ENCODE peak calls at places on chromosomes 11 and 22, in seven cellular contexts. N is HCT116, W is H1, S is K562, R is Panc1, T is HepG2, I is GM12878. Z is an unnamed sample.

GRCh38 chr11:114438303-114438702 is 964 bp upstream of the REXO2 start:
- DNase-seq in N (no peak), W (no peak), S (no peak), R (no peak), T (no peak), I (no peak), Z (no peak)

GRCh38 chr11:114559425-114560310 is at the start of gene NXPE1:
- DNase-seq in N (no peak), W (no peak), S (no peak), R (no peak), T (no peak), I (no peak), Z (no peak)

GRCh38 chr11:124633355-124633754 is 10.7 kb downstream of the TBRG1 start:
- DNase-seq in N (no peak), W (no peak), S (peak), R (no peak), T (no peak), I (no peak), Z (peak)

GRCh38 chr11:45881708-45882368 is 3.6 kb upstream of the MAPK8IP1 start:
- DNase-seq in N (no peak), W (no peak), S (no peak), R (no peak), T (no peak), I (no peak), Z (peak)

GRCh38 chr22:50268655-50269113 is 1.5 kb downstream of the MAPK11 start:
- DNase-seq in N (no peak), W (no peak), S (no peak), R (no peak), T (no peak), I (no peak), Z (no peak)

GRCh38 chr11:111391328-111392124 is 12.5 kb upstream of the POU2AF1 start:
- DNase-seq in N (no peak), W (no peak), S (no peak), R (no peak), T (no peak), I (no peak), Z (no peak)

GRCh38 chr11:65053826-65054503 is 4.4 kb downstream of the NAALADL1 start:
- DNase-seq in N (no peak), W (no peak), S (no peak), R (no peak), T (no peak), I (no peak), Z (no peak)

GRCh38 chr11:35142481-35143207 is 3.7 kb downstream of the CD44 start:
- DNase-seq in N (no peak), W (no peak), S (peak), R (no peak), T (peak), I (no peak), Z (no peak)

GRCh38 chr11:124179311-124179710 is 3.8 kb upstream of the OR10D3 start:
- DNase-seq in N (no peak), W (no peak), S (no peak), R (no peak), T (no peak), I (no peak), Z (no peak)

GRCh38 chr11:131749100-131749499 is 378.7 kb downstream of the NTM start:
- DNase-seq in N (no peak), W (no peak), S (no peak), R (no peak), T (no peak), I (no peak), Z (no peak)

GRCh38 chr22:36383110-36383581 is 4.6 kb downstream of the MYH9 start:
- DNase-seq in N (no peak), W (no peak), S (no peak), R (no peak), T (no peak), I (peak), Z (no peak)

GRCh38 chr11:69212121-69213110 is 56.7 kb downstream of the SMIM38 start:
- DNase-seq in N (no peak), W (no peak), S (no peak), R (no peak), T (no peak), I (no peak), Z (peak)

GRCh38 chr11:93939084-93939780 is 81.9 kb upstream of the HEPHL1 start:
- DNase-seq in N (no peak), W (no peak), S (no peak), R (no peak), T (no peak), I (no peak), Z (no peak)

GRCh38 chr11:94128171-94128745 is 383 bp upstream of the PANX1 start:
- DNase-seq in N (no peak), W (peak), S (no peak), R (no peak), T (no peak), I (no peak), Z (peak)

GRCh38 chr11:12121504-12121903 is 11.1 kb downstream of the MICAL2 start:
- DNase-seq in N (no peak), W (no peak), S (no peak), R (no peak), T (no peak), I (no peak), Z (no peak)

DNA sequence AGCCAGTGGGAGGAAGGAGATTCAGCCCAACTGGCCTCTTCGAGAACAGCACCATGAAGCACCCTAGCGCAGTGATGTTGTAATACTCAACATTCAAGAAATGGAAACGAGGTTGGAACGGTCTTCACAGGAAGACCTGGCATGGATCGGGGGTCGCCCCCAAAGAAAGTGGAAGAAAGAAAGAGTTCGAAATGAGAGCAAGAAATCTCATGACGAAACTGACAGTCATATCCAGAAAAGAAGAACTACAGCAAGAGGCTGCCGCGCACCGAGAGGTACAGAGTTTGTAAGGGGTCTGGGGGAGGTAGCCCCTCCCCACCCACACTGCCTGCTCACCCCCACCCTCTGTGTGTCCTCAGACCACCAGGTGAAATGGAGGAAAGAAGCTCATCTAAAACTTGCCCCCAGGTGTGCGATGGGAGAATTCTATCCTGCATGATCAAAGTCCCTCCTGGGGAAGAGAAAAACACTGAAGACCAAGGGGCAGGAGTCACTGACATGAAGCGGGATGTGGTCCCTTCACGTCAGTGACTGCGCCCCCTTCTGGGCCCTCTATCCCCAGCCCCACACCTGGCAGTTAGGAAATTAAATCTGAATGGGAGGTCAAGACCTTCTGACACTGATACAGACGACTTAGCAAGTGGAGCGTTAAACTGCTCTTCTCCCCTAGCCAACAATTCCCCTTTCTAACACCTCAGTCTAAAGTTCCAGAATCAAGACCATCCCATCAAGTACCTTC is 52.9 kb upstream of the SPATA19 start:
- DNase-seq in N (no peak), W (peak), S (no peak), R (no peak), T (no peak), I (no peak), Z (no peak)
- TF ChIP-seq SIN3A in N (no peak), W (no peak), S (no peak), R (no peak), T (no peak), I (no peak), Z (no peak)

DNA sequence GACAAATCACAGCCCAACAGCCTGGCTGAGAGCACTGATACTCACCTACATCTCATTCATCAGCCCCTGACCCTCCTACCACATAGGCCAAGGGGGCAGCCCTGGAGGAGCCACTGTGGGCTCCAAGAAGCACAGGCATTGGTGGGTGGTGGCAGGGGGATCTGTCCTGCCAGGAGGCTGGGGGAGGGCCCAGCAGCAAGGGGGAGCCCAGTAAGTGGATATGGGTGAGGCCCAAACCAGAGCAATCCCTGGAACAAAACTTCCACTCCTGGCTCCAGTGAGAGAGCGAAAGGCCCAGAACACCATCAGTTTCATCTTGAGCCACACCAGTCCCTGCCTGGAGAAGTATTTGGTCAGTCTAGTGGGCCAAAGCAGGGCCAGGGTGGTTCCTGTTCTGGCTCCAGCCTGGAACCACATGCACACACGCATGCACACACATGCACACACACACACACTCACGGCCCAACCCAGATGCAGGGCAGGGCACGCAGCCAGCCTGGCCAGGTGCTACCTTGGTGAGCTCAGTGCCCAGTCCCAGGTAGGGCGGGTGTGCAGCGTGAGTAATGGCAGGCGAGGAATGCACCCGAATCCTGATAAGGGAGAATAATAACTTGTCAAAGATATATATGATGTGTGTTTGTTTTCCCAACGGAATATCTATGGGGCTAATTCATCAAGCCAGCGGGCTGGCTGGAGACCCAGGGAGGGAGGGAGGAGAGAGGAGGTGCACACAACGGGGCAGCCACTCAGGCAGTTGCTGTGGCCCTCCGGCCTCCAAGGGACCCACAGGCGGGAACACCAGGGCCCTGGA is 79.4 kb downstream of the BUD13 start:
- DNase-seq in N (no peak), W (peak), S (no peak), R (no peak), T (no peak), I (no peak), Z (peak)
- TF ChIP-seq SIN3A in N (no peak), W (no peak), S (no peak), R (no peak), T (no peak), I (no peak), Z (no peak)

GRCh38 chr11:121466063-121466794 is 13.5 kb upstream of the SORL1-AS1 start:
- DNase-seq in N (peak), W (peak), S (peak), R (peak), T (peak), I (no peak), Z (peak)
- TF ChIP-seq SIN3A in N (peak), W (peak), S (no peak), R (peak), T (no peak), I (no peak), Z (peak)

GRCh38 chr11:9017773-9018172 is 14.0 kb upstream of the NRIP3 start:
- DNase-seq in N (no peak), W (no peak), S (no peak), R (no peak), T (no peak), I (no peak), Z (no peak)

GRCh38 chr11:9025101-9025850 is 21.5 kb upstream of the NRIP3 start:
- DNase-seq in N (no peak), W (no peak), S (no peak), R (no peak), T (no peak), I (no peak), Z (no peak)

GRCh38 chr11:9016916-9017642 is 13.3 kb upstream of the NRIP3 start:
- DNase-seq in N (no peak), W (no peak), S (no peak), R (no peak), T (no peak), I (no peak), Z (no peak)

GRCh38 chr11:9019861-9020260 is 16.1 kb upstream of the NRIP3 start:
- DNase-seq in N (no peak), W (no peak), S (no peak), R (no peak), T (no peak), I (no peak), Z (no peak)

GRCh38 chr11:9020881-9021280 is 17.1 kb upstream of the NRIP3 start:
- DNase-seq in N (no peak), W (no peak), S (no peak), R (no peak), T (no peak), I (no peak), Z (no peak)
- TF ChIP-seq SIN3A in N (no peak), W (no peak), S (no peak), R (no peak), T (no peak), I (no peak), Z (no peak)

GRCh38 chr11:70252844-70253243 is 17.6 kb upstream of the PPFIA1 start:
- DNase-seq in N (no peak), W (no peak), S (no peak), R (no peak), T (no peak), I (peak), Z (no peak)

GRCh38 chr11:70255717-70256116 is 14.8 kb upstream of the PPFIA1 start:
- DNase-seq in N (no peak), W (no peak), S (no peak), R (no peak), T (no peak), I (no peak), Z (no peak)

GRCh38 chr11:70250876-70251275 is 19.6 kb upstream of the PPFIA1 start:
- DNase-seq in N (no peak), W (no peak), S (no peak), R (no peak), T (no peak), I (no peak), Z (no peak)

GRCh38 chr11:70247710-70248072 is 22.8 kb upstream of the PPFIA1 start:
- DNase-seq in N (no peak), W (no peak), S (no peak), R (no peak), T (no peak), I (no peak), Z (no peak)

GRCh38 chr11:70251583-70252285 is 18.8 kb upstream of the PPFIA1 start:
- DNase-seq in N (no peak), W (no peak), S (no peak), R (no peak), T (no peak), I (no peak), Z (no peak)
- TF ChIP-seq SIN3A in N (no peak), W (no peak), S (no peak), R (no peak), T (no peak), I (no peak), Z (no peak)

GRCh38 chr11:127804775-127805446 is 782.4 kb downstream of the ETS1 start:
- DNase-seq in N (no peak), W (no peak), S (no peak), R (no peak), T (no peak), I (no peak), Z (no peak)
- TF ChIP-seq SIN3A in N (no peak), W (no peak), S (no peak), R (no peak), T (no peak), I (no peak), Z (no peak)

GRCh38 chr11:563066-563811 is 2.5 kb downstream of the RASSF7 start:
- DNase-seq in N (no peak), W (no peak), S (no peak), R (no peak), T (no peak), I (no peak), Z (no peak)

GRCh38 chr11:560305-561147 is at the start of the genes LMNTD2 and RASSF7:
- DNase-seq in N (peak), W (peak), S (peak), R (no peak), T (peak), I (peak), Z (peak)

GRCh38 chr11:562046-562645 is 1.4 kb downstream of the RASSF7 start:
- DNase-seq in N (no peak), W (no peak), S (no peak), R (no peak), T (no peak), I (no peak), Z (no peak)

GRCh38 chr11:559712-560304 is 730 bp downstream of the LMNTD2 start:
- DNase-seq in N (peak), W (peak), S (no peak), R (no peak), T (peak), I (no peak), Z (no peak)

DNA sequence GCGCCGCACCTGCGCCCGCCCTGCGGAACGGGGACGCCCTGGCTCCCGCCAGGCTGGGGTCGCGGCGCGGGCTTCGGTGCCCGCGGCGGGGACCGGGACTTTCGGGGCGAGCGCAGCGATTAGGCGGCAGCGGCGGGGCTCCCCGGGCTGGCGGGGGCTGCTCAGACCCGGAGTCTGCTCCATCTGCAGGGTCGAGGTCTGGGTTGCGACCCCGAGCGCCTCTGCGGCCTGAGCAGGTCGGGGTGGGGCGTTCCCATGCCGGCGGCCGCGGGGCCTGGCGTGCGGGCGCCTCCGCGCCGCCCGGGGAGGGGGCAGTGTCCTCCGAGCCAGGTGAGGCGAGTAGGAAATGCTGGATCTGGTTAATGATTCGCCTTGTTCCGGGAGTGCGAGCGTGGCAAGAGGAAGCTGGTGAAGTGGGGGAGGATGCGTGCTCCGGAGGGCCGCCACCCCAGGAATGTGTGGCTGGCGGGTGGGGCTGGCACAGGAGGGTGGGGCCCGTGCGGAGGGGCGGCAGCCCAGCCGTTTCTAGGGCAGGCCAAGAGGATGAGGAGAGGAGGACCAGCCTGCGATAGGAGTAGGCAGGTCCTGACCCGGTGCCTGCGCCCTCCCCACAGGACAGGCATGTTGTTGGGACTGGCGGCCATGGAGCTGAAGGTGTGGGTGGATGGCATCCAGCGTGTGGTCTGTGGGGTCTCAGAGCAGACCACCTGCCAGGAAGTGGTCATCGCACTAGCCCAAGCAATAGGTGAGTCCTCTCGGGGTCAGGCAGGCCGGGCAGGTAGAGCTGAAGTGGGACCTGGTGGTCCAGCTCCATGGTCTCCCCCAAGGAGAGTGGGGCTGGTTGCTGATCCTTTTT is 606 bp downstream of the RASSF7 start:
- DNase-seq in N (no peak), W (peak), S (peak), R (no peak), T (peak), I (no peak), Z (no peak)
- TF ChIP-seq SIN3A in N (no peak), W (no peak), S (peak), R (peak), T (no peak), I (no peak), Z (no peak)

GRCh38 chr11:121553367-121553766 is 100.6 kb upstream of the SORL1-AS1 start:
- DNase-seq in N (no peak), W (no peak), S (no peak), R (no peak), T (no peak), I (no peak), Z (no peak)

GRCh38 chr11:121552160-121552559 is 99.4 kb upstream of the SORL1-AS1 start:
- DNase-seq in N (no peak), W (peak), S (no peak), R (no peak), T (no peak), I (no peak), Z (no peak)

GRCh38 chr11:121547574-121547973 is 94.8 kb upstream of the SORL1-AS1 start:
- DNase-seq in N (no peak), W (no peak), S (no peak), R (no peak), T (no peak), I (no peak), Z (no peak)

GRCh38 chr11:121551463-121551862 is 98.7 kb upstream of the SORL1-AS1 start:
- DNase-seq in N (no peak), W (peak), S (no peak), R (no peak), T (no peak), I (no peak), Z (no peak)

DNA sequence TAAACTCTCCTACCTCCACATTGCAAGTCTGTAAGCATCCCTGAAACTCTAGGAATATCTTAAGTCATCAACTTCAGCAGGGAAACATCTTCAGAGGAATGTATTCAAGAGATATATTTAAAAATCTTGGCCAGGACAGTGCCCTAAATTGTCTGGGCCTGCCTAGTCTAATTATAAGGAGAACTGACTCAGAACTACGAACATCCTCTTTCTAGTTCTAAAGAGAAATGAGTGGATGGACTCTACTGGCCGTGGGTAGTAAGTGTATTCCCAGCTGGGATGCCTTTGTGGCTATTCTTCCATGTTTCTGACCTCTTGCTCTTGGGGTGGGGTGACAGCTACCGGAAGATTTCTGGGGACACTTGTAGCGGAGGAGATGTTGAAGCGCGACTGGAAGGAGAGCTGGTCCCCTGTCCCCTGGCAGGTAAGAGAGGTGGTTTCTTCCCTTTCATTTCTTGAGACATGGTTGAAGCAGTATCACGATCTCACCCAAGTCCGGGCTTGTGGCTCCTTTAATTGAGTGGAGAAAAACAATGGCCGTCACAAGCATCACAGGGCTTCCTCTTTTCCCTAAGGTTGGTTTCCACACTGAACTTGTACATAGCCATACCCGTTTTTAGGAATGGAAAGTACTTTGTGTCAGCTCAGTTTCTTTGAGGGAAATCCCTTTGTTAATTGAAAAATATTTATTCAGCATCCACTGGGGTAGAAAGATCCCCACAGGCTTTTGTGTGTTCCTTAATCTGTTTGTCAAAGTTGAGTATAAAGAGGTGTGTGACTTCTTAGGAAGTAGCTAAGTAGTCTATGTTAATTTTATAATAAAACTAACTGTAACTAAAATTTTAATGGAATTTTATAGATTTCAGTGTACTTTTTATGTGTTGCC is 97.7 kb upstream of the SORL1-AS1 start:
- DNase-seq in N (no peak), W (no peak), S (no peak), R (no peak), T (no peak), I (no peak), Z (no peak)
- TF ChIP-seq SIN3A in N (no peak), W (no peak), S (no peak), R (no peak), T (no peak), I (no peak), Z (no peak)